ENCODE peak calls at places on chromosomes 13 and 19, in nine cellular contexts. One of them, this sample, is unnamed.

GRCh38 chr13:110457361-110457760 is 104.2 kb downstream of the RAB20 start:
- DNase-seq in erythroblast: no peak
- DNase-seq in EL: no peak
- DNase-seq in neural progenitor cell: no peak
- DNase-seq in NCI-H69: no peak
- DNase-seq in cardiac muscle cell: no peak
- DNase-seq in left colon: no peak
- DNase-seq in activated B cell treated with CpG ODN at 0.5 μM for 24 hours: no peak
- DNase-seq in GM12865: no peak
- DNase-seq in this sample: no peak

GRCh38 chr19:3655402-3656072 is 28.9 kb upstream of the CACTIN start:
- DNase-seq in erythroblast: no peak
- DNase-seq in EL: peak; percentile 99
- DNase-seq in neural progenitor cell: no peak
- DNase-seq in NCI-H69: peak; percentile 85
- DNase-seq in cardiac muscle cell: no peak
- DNase-seq in left colon: no peak
- DNase-seq in activated B cell treated with CpG ODN at 0.5 μM for 24 hours: peak; percentile 26
- DNase-seq in GM12865: no peak
- DNase-seq in this sample: peak; percentile 98

GRCh38 chr19:48999481-49000325 is 6.0 kb downstream of the RUVBL2 start:
- DNase-seq in erythroblast: peak; percentile 73
- DNase-seq in EL: peak; percentile 67
- DNase-seq in neural progenitor cell: peak; percentile 88
- DNase-seq in NCI-H69: peak; percentile 53
- DNase-seq in cardiac muscle cell: peak; percentile 82
- DNase-seq in left colon: peak; percentile 72
- DNase-seq in activated B cell treated with CpG ODN at 0.5 μM for 24 hours: peak; percentile 41
- DNase-seq in GM12865: peak; percentile 81
- DNase-seq in this sample: peak; percentile 40

GRCh38 chr13:95641291-95641811 is 3.2 kb downstream of the DZIP1 start:
- DNase-seq in erythroblast: no peak
- DNase-seq in EL: peak; percentile 18
- DNase-seq in neural progenitor cell: peak; percentile 47
- DNase-seq in NCI-H69: peak; percentile 58
- DNase-seq in cardiac muscle cell: no peak
- DNase-seq in left colon: peak; percentile 21
- DNase-seq in activated B cell treated with CpG ODN at 0.5 μM for 24 hours: no peak
- DNase-seq in GM12865: no peak
- DNase-seq in this sample: no peak

GRCh38 chr19:35612224-35612558 is 344 bp upstream of the HAUS5 start:
- DNase-seq in erythroblast: no peak
- DNase-seq in EL: no peak
- DNase-seq in neural progenitor cell: no peak
- DNase-seq in NCI-H69: no peak
- DNase-seq in cardiac muscle cell: no peak
- DNase-seq in left colon: no peak
- DNase-seq in activated B cell treated with CpG ODN at 0.5 μM for 24 hours: peak; percentile 21
- DNase-seq in GM12865: no peak
- DNase-seq in this sample: no peak

GRCh38 chr13:48839171-48839570 is 136.5 kb upstream of the FNDC3A start:
- DNase-seq in erythroblast: no peak
- DNase-seq in EL: no peak
- DNase-seq in neural progenitor cell: no peak
- DNase-seq in NCI-H69: no peak
- DNase-seq in cardiac muscle cell: no peak
- DNase-seq in left colon: no peak
- DNase-seq in activated B cell treated with CpG ODN at 0.5 μM for 24 hours: no peak
- DNase-seq in GM12865: no peak
- DNase-seq in this sample: no peak

GRCh38 chr19:31667106-31667505 is 317.9 kb upstream of the TSHZ3 start:
- DNase-seq in erythroblast: no peak
- DNase-seq in EL: no peak
- DNase-seq in neural progenitor cell: no peak
- DNase-seq in NCI-H69: no peak
- DNase-seq in cardiac muscle cell: no peak
- DNase-seq in left colon: no peak
- DNase-seq in activated B cell treated with CpG ODN at 0.5 μM for 24 hours: no peak
- DNase-seq in GM12865: no peak
- DNase-seq in this sample: no peak

GRCh38 chr19:43720936-43721335 is 5.1 kb downstream of the IRGC start:
- DNase-seq in erythroblast: no peak
- DNase-seq in EL: no peak
- DNase-seq in neural progenitor cell: no peak
- DNase-seq in NCI-H69: no peak
- DNase-seq in cardiac muscle cell: no peak
- DNase-seq in left colon: no peak
- DNase-seq in activated B cell treated with CpG ODN at 0.5 μM for 24 hours: no peak
- DNase-seq in GM12865: no peak
- DNase-seq in this sample: no peak

GRCh38 chr13:76917096-76917495 is 30.9 kb upstream of the KCTD12 start:
- DNase-seq in erythroblast: no peak
- DNase-seq in EL: peak; percentile 7
- DNase-seq in neural progenitor cell: no peak
- DNase-seq in NCI-H69: no peak
- DNase-seq in cardiac muscle cell: no peak
- DNase-seq in left colon: no peak
- DNase-seq in activated B cell treated with CpG ODN at 0.5 μM for 24 hours: no peak
- DNase-seq in GM12865: no peak
- DNase-seq in this sample: no peak

GRCh38 chr13:109256866-109257760 is 529.3 kb downstream of the IRS2 start:
- DNase-seq in erythroblast: no peak
- DNase-seq in EL: peak; percentile 97
- DNase-seq in neural progenitor cell: no peak
- DNase-seq in NCI-H69: no peak
- DNase-seq in cardiac muscle cell: peak; percentile 59
- DNase-seq in left colon: no peak
- DNase-seq in activated B cell treated with CpG ODN at 0.5 μM for 24 hours: no peak
- DNase-seq in GM12865: no peak
- DNase-seq in this sample: peak; percentile 97

GRCh38 chr13:33236021-33236420 is 49.5 kb downstream of the STARD13 start:
- DNase-seq in erythroblast: no peak
- DNase-seq in EL: peak; percentile 91
- DNase-seq in neural progenitor cell: no peak
- DNase-seq in NCI-H69: no peak
- DNase-seq in cardiac muscle cell: no peak
- DNase-seq in left colon: no peak
- DNase-seq in activated B cell treated with CpG ODN at 0.5 μM for 24 hours: no peak
- DNase-seq in GM12865: no peak
- DNase-seq in this sample: peak; percentile 74

This sample was measured in A172.